ENCODE peak calls at places on chromosome 1, in five cellular contexts. O is body of pancreas; A is CD8-positive, alpha-beta T cell; X is heart left ventricle; V is neuronal stem cell. F is an unnamed sample.

GRCh38 chr1:8031176-8031785 is 5.2 kb upstream of the ERRFI1 start:
- DNase-seq in A (no peak), O (peak; percentile 45), V (no peak), X (no peak), F (no peak)

GRCh38 chr1:168834225-168834872 is 105.3 kb upstream of the DPT start:
- DNase-seq in V (no peak), X (no peak), A (no peak), O (no peak), F (no peak)

GRCh38 chr1:89687254-89687653 is 54.3 kb downstream of the LRRC8C start:
- DNase-seq in A (no peak), X (no peak), O (no peak), V (no peak), F (no peak)

GRCh38 chr1:165938844-165939243 is 111.4 kb downstream of the UCK2 start:
- DNase-seq in A (no peak), X (no peak), O (no peak), V (no peak), F (no peak)

GRCh38 chr1:237500566-237500965 is 390.2 kb downstream of the ZP4 start:
- DNase-seq in V (no peak), O (no peak), A (no peak), X (no peak), F (no peak)

GRCh38 chr1:27031235-27032118 is 18.8 kb upstream of the TENT5B start:
- DNase-seq in A (no peak), X (peak; percentile 91), O (peak; percentile 91), V (no peak), F (no peak)

GRCh38 chr1:36571106-36571505 is 88.4 kb upstream of the CSF3R start:
- DNase-seq in O (peak; percentile 21), A (no peak), X (no peak), V (no peak), F (no peak)

GRCh38 chr1:203440780-203441179 is 34.8 kb upstream of the PRELP start:
- DNase-seq in O (peak; percentile 64), X (peak; percentile 75), V (no peak), A (no peak), F (no peak)

GRCh38 chr1:152533327-152533938 is 19.2 kb downstream of the CRCT1 start:
- DNase-seq in A (no peak), V (peak; percentile 2), O (peak; percentile 20), X (no peak), F (no peak)

GRCh38 chr1:170533331-170533730 is 1.4 kb downstream of the GORAB start:
- DNase-seq in A (no peak), V (no peak), O (no peak), X (no peak), F (no peak)

GRCh38 chr1:197618065-197618464 is 157.2 kb downstream of the DENND1B start:
- DNase-seq in A (no peak), V (no peak), X (no peak), O (no peak), F (no peak)

GRCh38 chr1:232981161-232981560 is 30.8 kb downstream of the NTPCR start:
- DNase-seq in V (no peak), X (no peak), A (no peak), O (no peak), F (no peak)

GRCh38 chr1:180228648-180229482 is 1.2 kb upstream of the LHX4 start:
- DNase-seq in A (no peak), X (no peak), V (no peak), O (no peak), F (no peak)

GRCh38 chr1:90045853-90046563 is 51.1 kb downstream of the ZNF326 start:
- DNase-seq in V (peak; percentile 11), A (peak; percentile 19), O (no peak), X (no peak), F (no peak)

GRCh38 chr1:176896216-176896615 is 268.3 kb downstream of the ASTN1 start:
- DNase-seq in V (no peak), A (no peak), X (no peak), O (no peak), F (no peak)

GRCh38 chr1:176903474-176903873 is 261.0 kb downstream of the ASTN1 start:
- DNase-seq in A (no peak), V (no peak), O (no peak), X (no peak), F (no peak)

GRCh38 chr1:176894450-176894849 is 270.1 kb downstream of the ASTN1 start:
- DNase-seq in O (no peak), A (no peak), X (no peak), V (no peak), F (no peak)

GRCh38 chr1:176893625-176894352 is 270.7 kb downstream of the ASTN1 start:
- DNase-seq in X (no peak), V (no peak), A (no peak), O (no peak), F (no peak)

GRCh38 chr1:176897350-176898236 is 266.9 kb downstream of the ASTN1 start:
- DNase-seq in V (peak; percentile 78), A (peak; percentile 13), X (peak; percentile 47), O (peak; percentile 31), F (no peak)
- H3K4me3 ChIP-seq in V (no peak overlapping the region), A (no peak overlapping the region), X (peak overlapping the region; percentile 43), O (no peak overlapping the region), F (no peak overlapping the region)

GRCh38 chr1:235077571-235078479 is 50.8 kb downstream of the TOMM20 start:
- DNase-seq in O (no peak), V (no peak), X (no peak), A (no peak), F (no peak)

GRCh38 chr1:235076504-235077162 is 52.0 kb downstream of the TOMM20 start:
- DNase-seq in V (no peak), A (no peak), X (no peak), O (no peak), F (no peak)

GRCh38 chr1:235075955-235076308 is 52.7 kb downstream of the TOMM20 start:
- DNase-seq in A (no peak), V (no peak), O (no peak), X (no peak), F (no peak)

GRCh38 chr1:235078480-235078803 is 50.2 kb downstream of the TOMM20 start:
- DNase-seq in V (no peak), X (no peak), A (no peak), O (no peak), F (no peak)

DNA sequence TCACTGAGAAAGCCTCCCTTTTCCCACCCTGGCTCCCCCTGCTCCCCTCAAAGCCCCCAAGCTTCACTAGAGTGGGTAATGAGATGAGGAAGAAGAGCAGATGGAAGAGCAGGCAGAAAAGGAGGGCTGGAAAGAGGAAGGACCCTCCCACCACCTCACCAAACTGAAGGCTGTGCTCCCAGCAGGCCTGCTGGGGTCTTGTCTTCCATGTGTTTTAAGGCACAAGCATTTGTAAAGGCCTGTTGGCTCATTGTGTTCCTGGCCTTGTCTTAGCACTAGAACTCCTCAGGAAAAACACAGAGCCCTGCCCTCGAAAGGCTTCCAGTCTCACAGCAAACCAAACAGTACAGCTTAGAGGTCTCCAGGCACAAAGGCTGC is 51.5 kb downstream of the TOMM20 start:
- DNase-seq in X (no peak), A (no peak), O (no peak), V (no peak), F (no peak)
- H3K4me1 ChIP-seq in X (peaks cover 47% of the 10 kb centered on the region), A (no peaks in the 10 kb centered on the region), O (peaks cover 78% of the 10 kb centered on the region), V (peaks cover 16% of the 10 kb centered on the region), F (peaks cover 17% of the 10 kb centered on the region)

GRCh38 chr1:22709891-22710687 is 550 bp upstream of the EPHB2 start:
- DNase-seq in V (peak; percentile 73), X (peak; percentile 57), O (peak; percentile 49), A (no peak), F (no peak)

GRCh38 chr1:22711071-22711470 is 432 bp downstream of the EPHB2 start:
- DNase-seq in A (no peak), V (no peak), O (no peak), X (no peak), F (no peak)

GRCh38 chr1:22711591-22712501 is 1.2 kb downstream of the EPHB2 start:
- DNase-seq in O (peak; percentile 17), X (no peak), A (no peak), V (no peak), F (no peak)

GRCh38 chr1:22709227-22709626 is 1.4 kb upstream of the EPHB2 start:
- DNase-seq in X (no peak), O (no peak), A (no peak), V (no peak), F (no peak)

DNA sequence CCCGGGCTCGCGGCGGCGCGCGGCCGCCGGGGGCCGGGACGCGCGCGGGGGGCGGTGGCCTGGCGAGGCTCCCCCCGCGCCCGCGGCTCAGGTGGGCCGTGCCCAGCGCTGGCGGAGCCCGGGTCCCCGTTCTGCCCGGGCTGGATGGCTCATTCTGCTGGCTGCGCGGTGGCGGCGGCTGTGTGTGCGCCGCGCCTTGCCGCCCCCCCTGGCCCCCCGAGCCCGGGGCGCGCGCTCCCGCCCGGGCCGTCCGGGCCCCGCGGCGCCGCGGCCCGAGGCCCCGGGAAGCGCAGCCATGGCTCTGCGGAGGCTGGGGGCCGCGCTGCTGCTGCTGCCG is at the start of gene EPHB2:
- DNase-seq in V (no peak), X (peak; percentile 61), O (peak; percentile 51), A (no peak), F (no peak)
- H3K4me3 ChIP-seq in V (peak within 1 kb of the TSS; percentile 86), X (peak within 1 kb of the TSS; percentile 58), O (no peak within 1 kb of the TSS), A (no peak within 1 kb of the TSS), F (no peak within 1 kb of the TSS)

GRCh38 chr1:212125654-212126053 is 90.1 kb downstream of the DTL start:
- DNase-seq in X (no peak), A (no peak), V (no peak), O (no peak), F (no peak)
- H3K4me1 ChIP-seq in X (no peaks in the 10 kb centered on the region), A (no peaks in the 10 kb centered on the region), V (peaks cover 4% of the 10 kb centered on the region), O (peaks cover 5% of the 10 kb centered on the region), F (peaks cover 7% of the 10 kb centered on the region)

GRCh38 chr1:100350787-100351094 is 1.6 kb upstream of the CDC14A start:
- DNase-seq in O (no peak), X (no peak), A (no peak), V (no peak), F (no peak)
- H3K4me3 ChIP-seq in O (no peak overlapping the region), X (peak overlapping the region; percentile 71), A (peak overlapping the region; percentile 88), V (no peak overlapping the region), F (peak overlapping the region; percentile 99)

DNA sequence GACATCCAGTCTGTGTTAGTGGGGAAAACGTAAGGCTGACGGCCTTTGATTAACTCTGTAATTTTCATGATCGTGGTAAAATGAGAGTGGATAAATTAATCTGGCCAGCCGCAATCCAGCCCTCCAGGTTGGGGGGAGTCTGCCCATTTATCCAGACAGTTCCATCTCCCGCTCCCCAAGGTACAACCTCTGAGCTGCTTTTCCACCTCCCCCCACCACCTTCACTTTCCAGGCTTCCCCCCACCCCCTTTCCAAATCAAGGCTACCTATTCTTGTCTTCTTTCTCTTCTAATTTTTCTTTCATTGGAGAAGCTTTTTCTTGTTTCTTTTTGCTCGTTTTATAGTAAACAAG is 6.0 kb downstream of the MIER1 start:
- DNase-seq in O (no peak), A (no peak), V (no peak), X (no peak), F (no peak)
- H3K4me1 ChIP-seq in O (peaks cover 31% of the 10 kb centered on the region), A (peaks cover 41% of the 10 kb centered on the region), V (peaks cover 26% of the 10 kb centered on the region), X (peaks cover 25% of the 10 kb centered on the region), F (peaks cover 21% of the 10 kb centered on the region)

DNA sequence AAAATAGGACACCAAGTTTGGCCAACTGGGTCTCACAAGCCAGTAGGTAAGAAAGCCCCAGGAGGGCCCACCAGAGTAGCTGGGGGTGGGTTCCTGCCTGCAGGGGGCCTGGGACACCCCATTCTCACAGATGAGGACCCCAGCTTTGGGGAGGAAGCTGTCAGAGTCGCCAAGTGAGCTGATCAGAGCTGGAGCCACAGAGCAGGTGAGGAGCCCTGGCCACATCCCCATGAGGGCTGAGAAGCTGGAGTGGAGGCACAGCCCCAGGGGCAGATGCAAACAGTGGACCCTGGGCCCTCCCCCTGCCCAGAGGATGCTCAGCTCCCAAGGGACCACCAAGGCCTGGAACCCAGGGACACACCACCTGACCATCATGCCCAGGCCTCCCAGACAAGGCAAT is 8.6 kb upstream of the ZNF670 start:
- DNase-seq in X (no peak), V (no peak), A (no peak), O (no peak), F (no peak)
- H3K4me3 ChIP-seq in X (no peak overlapping the region), V (no peak overlapping the region), A (no peak overlapping the region), O (no peak overlapping the region), F (no peak overlapping the region)